ENCODE peak calls at places on chromosomes 6 and 20, in five cellular contexts. K is endodermal cell; H is WERI-Rb-1; M is CD4-positive, alpha-beta T cell; W is aorta. B is an unnamed sample.

GRCh38 chr20:23125625-23126191 is 39.6 kb upstream of the CD93 start:
- DNase-seq in K (no peak), H (no peak), M (no peak), W (peak; percentile 53), B (no peak)

GRCh38 chr6:109236140-109237081 is 141.1 kb downstream of the CEP57L1 start:
- DNase-seq in K (peak; percentile 92), H (peak; percentile 96), M (no peak), W (no peak), B (peak; percentile 86)

GRCh38 chr20:53444386-53444785 is 149.3 kb downstream of the ZNF217 start:
- DNase-seq in K (no peak), H (no peak), M (no peak), W (no peak), B (no peak)

GRCh38 chr6:33053230-33053629 is 20.2 kb downstream of the HLA-DPA1 start:
- DNase-seq in K (no peak), H (no peak), M (no peak), W (no peak), B (peak; percentile 43)

GRCh38 chr6:130838971-130839370 is 11.8 kb downstream of the SMLR1 start:
- DNase-seq in K (no peak), H (no peak), M (no peak), W (no peak), B (no peak)

GRCh38 chr6:37242042-37242428 is 15.5 kb upstream of the TBC1D22B start:
- DNase-seq in K (no peak), H (no peak), M (no peak), W (no peak), B (no peak)

GRCh38 chr6:17115251-17116089 is 13.6 kb downstream of the STMND1 start:
- DNase-seq in K (no peak), H (no peak), M (no peak), W (no peak), B (peak; percentile 65)

GRCh38 chr6:87118054-87118453 is 23.1 kb upstream of the CGA start:
- DNase-seq in K (no peak), H (no peak), M (no peak), W (no peak), B (no peak)

GRCh38 chr6:106525111-106525884 is 104.0 kb downstream of the RTN4IP1 start:
- DNase-seq in K (no peak), H (no peak), M (no peak), W (no peak), B (no peak)

GRCh38 chr20:13336308-13337089 is 115.4 kb downstream of the ISM1 start:
- DNase-seq in K (no peak), H (no peak), M (no peak), W (no peak), B (no peak)

GRCh38 chr20:18857640-18858039 is 44.1 kb downstream of the SCP2D1 start:
- DNase-seq in K (no peak), H (no peak), M (no peak), W (no peak), B (no peak)

GRCh38 chr6:158143700-158144099 is 24.4 kb downstream of the SERAC1 start:
- DNase-seq in K (peak; percentile 71), H (no peak), M (no peak), W (no peak), B (peak; percentile 53)

GRCh38 chr6:119428647-119429046 is 79.1 kb upstream of the MAN1A1 start:
- DNase-seq in K (no peak), H (no peak), M (no peak), W (no peak), B (no peak)

GRCh38 chr6:3077430-3077829 is 9.1 kb downstream of the RIPK1 start:
- DNase-seq in K (no peak), H (no peak), M (no peak), W (no peak), B (no peak)

GRCh38 chr6:20433929-20434328 is 32.2 kb downstream of the E2F3 start:
- DNase-seq in K (no peak), H (no peak), M (no peak), W (no peak), B (no peak)

GRCh38 chr6:109760208-109760607 is 69.1 kb downstream of the FIG4 start:
- DNase-seq in K (no peak), H (no peak), M (no peak), W (no peak), B (no peak)

GRCh38 chr20:60785817-60786216 is 466.2 kb upstream of the CDH4 start:
- DNase-seq in K (no peak), H (no peak), M (no peak), W (no peak), B (no peak)

GRCh38 chr6:124400600-124400999 is 561.6 kb upstream of the RNF217 start:
- DNase-seq in K (no peak), H (no peak), M (no peak), W (no peak), B (no peak)

GRCh38 chr6:43220439-43220951 is 8.8 kb downstream of the DNPH1 start:
- DNase-seq in K (no peak), H (no peak), M (no peak), W (peak; percentile 54), B (no peak)

GRCh38 chr20:19026121-19026878 is 186.1 kb upstream of the SLC24A3 start:
- DNase-seq in K (peak; percentile 28), H (no peak), M (no peak), W (peak; percentile 82), B (no peak)

GRCh38 chr6:141110486-141110885 is 1022.2 kb upstream of the GJE1 start:
- DNase-seq in K (no peak), H (no peak), M (no peak), W (no peak), B (no peak)

GRCh38 chr20:24303393-24303792 is 166.0 kb upstream of the SYNDIG1 start:
- DNase-seq in K (no peak), H (peak; percentile 64), M (no peak), W (no peak), B (peak; percentile 30)

GRCh38 chr6:83429857-83430605 is 820 bp downstream of the ME1 start:
- DNase-seq in K (peak; percentile 66), H (no peak), M (no peak), W (no peak), B (peak; percentile 50)

GRCh38 chr6:109705258-109705657 is 14.2 kb downstream of the FIG4 start:
- DNase-seq in K (peak; percentile 92), H (peak; percentile 74), M (peak; percentile 55), W (peak; percentile 92), B (peak; percentile 92)

GRCh38 chr20:64048402-64049044 is 916 bp downstream of the SOX18 start:
- DNase-seq in K (peak; percentile 78), H (no peak), M (no peak), W (no peak), B (no peak)
- H3K27ac ChIP-seq in K (no peak overlapping the region), H (no peak overlapping the region), M (no peak overlapping the region), W (no peak overlapping the region), B (no peak overlapping the region)

DNA sequence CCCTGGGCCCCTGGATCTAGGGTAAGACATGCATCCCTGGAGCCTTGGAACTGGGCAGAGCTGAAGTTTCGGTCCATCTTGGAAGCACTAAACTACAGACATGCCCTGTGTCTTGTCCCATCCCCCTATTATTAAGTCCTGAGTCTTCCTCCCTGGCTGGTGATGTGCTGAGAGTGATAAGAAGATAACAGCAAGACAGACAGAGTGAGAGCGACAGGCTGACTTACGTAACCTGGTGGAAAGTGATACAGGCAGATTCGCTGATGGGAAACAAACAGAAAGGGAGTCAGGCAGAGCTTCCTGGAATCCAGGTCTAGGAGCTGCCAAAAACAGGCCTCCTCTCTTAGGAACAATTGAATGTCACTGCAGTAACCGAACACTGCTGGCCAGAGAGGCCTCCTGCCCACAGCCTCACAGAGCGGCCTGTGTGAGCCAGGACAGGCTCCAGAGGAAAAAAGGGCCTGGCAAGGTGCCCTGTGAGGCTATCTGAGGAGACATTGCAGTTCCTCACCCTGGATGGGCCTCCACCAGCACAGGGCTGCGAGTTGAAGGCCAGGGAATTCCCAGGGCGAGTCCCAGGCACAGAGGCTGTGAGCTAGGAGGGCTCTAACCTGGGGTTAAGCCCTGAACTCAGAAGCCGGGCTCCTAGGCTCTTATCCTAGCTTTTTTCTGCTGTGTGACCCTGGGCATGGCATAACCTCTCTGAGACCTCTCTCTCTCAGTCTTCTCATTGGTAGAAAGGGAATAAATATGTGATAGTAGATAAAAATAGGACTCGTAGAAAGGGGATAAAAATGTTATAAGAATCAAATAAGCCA is 34.2 kb upstream of the B4GALT5 start:
- DNase-seq in K (peak; percentile 57), H (no peak), M (no peak), W (peak; percentile 92), B (no peak)
- H3K27ac ChIP-seq in K (no peak overlapping the region), H (no peak overlapping the region), M (no peak overlapping the region), W (no peak overlapping the region), B (no peak overlapping the region)

DNA sequence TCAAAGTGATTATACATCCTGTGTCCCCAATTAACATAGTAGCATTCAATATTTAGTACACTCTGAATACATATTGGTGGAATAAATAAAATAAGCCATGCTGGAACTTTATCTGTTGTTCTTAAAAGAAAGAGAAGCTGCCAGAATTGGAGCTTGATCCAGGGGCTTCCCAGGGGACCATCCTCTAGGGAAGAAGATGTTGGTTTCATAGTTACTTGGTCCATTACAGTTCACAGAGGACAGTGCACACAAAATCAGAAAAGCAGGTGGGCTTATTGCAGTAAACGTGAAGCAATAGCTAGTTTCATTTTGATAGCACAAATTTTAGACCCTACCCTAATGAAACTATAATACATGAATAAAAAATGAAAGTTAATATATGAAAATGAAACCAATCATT is 227.2 kb upstream of the MARCKS start:
- DNase-seq in K (no peak), H (no peak), M (no peak), W (no peak), B (no peak)
- H3K27ac ChIP-seq in K (no peak overlapping the region), H (no peak overlapping the region), M (no peak overlapping the region), W (no peak overlapping the region), B (no peak overlapping the region)

DNA sequence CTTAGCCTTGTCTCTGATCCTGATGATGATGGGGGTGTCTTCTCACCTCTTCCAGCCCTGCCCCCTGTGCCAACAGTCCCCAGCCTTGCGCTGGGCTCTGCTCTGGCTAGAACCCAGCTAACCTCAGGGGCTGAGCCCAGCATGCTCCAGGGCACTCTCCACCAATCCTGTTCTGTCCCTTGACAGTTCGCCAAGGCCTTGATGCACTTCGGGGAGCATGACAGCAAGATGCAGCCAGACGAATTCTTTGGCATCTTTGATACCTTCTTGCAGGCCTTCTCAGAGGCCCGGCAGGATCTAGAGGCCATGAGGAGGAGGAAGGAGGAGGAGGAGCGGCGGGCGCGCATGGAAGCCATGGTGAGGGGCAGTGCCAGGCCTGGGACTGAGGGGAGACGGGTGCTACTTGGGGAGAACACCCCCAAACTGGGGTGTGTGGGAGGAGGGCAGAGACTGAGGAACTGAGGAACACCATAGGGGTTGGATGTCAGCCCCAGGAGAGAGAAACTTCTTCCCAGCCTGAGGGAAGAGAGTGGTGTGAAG is 33.1 kb downstream of the MOCS1 start:
- DNase-seq in K (no peak), H (no peak), M (no peak), W (no peak), B (no peak)
- H3K27ac ChIP-seq in K (no peak overlapping the region), H (no peak overlapping the region), M (no peak overlapping the region), W (no peak overlapping the region), B (no peak overlapping the region)

DNA sequence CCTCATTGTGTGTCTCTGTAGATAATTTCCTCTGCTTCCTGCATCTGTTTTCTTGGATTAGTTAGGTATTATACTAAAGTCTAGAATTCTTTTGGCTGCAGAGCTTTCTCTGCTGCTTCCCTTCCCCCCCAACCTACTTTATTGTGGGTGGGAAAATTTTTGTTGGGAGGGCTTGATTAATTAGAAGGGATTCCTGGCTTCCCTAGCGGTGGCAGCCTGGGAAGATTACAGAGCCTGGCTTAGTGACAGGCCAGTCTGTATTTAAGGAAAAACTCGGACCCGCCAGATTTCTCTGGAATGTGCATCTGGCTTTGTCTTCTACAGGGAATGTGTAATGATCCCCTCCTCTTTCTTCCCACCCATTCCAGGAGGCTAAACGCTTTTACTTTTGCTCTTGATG is 31.2 kb downstream of the SLX4IP start:
- DNase-seq in K (peak; percentile 81), H (peak; percentile 46), M (no peak), W (no peak), B (peak; percentile 90)
- H3K27ac ChIP-seq in K (peak overlapping the region; percentile 86), H (no peak overlapping the region), M (no peak overlapping the region), W (peak overlapping the region; percentile 93), B (peak overlapping the region; percentile 61)

GRCh38 chr6:31865205-31866118 is 2.8 kb upstream of the NEU1 start:
- DNase-seq in K (no peak), H (no peak), M (no peak), W (no peak), B (no peak)
- H3K27ac ChIP-seq in K (peak overlapping the region; percentile 32), H (no peak overlapping the region), M (no peak overlapping the region), W (no peak overlapping the region), B (no peak overlapping the region)

B was measured in mesendoderm.